ENCODE peak calls at places on chromosome 1, in seven cellular contexts. O is EL, H is GM12878, S is NCI-H460, F is neural crest cell, P is SJSA1, X is lung. T is an unnamed sample.

GRCh38 chr1:197837911-197838310 is 62.6 kb upstream of the DENND1B start:
- DNase-seq in F (no peak), P (no peak), O (peak; percentile 7), X (no peak), S (no peak), H (no peak), T (no peak)

GRCh38 chr1:88744142-88744541 is 60.1 kb downstream of the PKN2 start:
- DNase-seq in O (no peak), S (no peak), X (no peak), P (no peak), F (no peak), H (no peak), T (no peak)

GRCh38 chr1:10217748-10218441 is 7.5 kb downstream of the KIF1B start:
- DNase-seq in P (no peak), S (no peak), O (peak; percentile 51), F (no peak), X (no peak), H (no peak), T (no peak)

GRCh38 chr1:21734526-21734925 is 48.4 kb downstream of the USP48 start:
- DNase-seq in F (no peak), P (no peak), O (no peak), H (no peak), X (no peak), S (no peak), T (no peak)

GRCh38 chr1:66436378-66437135 is 97.4 kb upstream of the SGIP1 start:
- DNase-seq in H (peak; percentile 44), X (no peak), F (no peak), O (peak; percentile 94), P (peak; percentile 46), S (peak; percentile 41), T (no peak)

GRCh38 chr1:47469405-47469759 is 31.5 kb downstream of the FOXD2 start:
- DNase-seq in H (no peak), P (no peak), S (no peak), X (no peak), F (no peak), O (no peak), T (no peak)

GRCh38 chr1:75614455-75615379 is 3.8 kb upstream of the SLC44A5 start:
- DNase-seq in O (peak; percentile 34), S (peak; percentile 50), F (peak; percentile 68), P (peak; percentile 28), H (no peak), X (peak; percentile 29), T (peak; percentile 78)

GRCh38 chr1:170853302-170853701 is 82.0 kb upstream of the MROH9 start:
- DNase-seq in X (no peak), P (no peak), O (no peak), F (no peak), H (peak; percentile 39), S (no peak), T (no peak)